ENCODE peak calls at places on chromosomes 1 and 21, in five cellular contexts. L is type B pancreatic cell, X is nephron progenitor cell, Z is endothelial cell, K is dorsolateral prefrontal cortex. A is an unnamed sample.

GRCh38 chr21:27408826-27409225 is 441.9 kb upstream of the ADAMTS5 start:
- DNase-seq in L (no peak), X (no peak), Z (no peak), K (no peak), A (no peak)

GRCh38 chr1:63984891-63985290 is 211.1 kb downstream of the ROR1 start:
- DNase-seq in L (no peak), X (no peak), Z (no peak), K (no peak), A (no peak)

GRCh38 chr1:43932786-43933385 is 715 bp upstream of the ARTN start:
- DNase-seq in L (no peak), X (peak; percentile 16), Z (no peak), K (no peak), A (no peak)

GRCh38 chr1:42983253-42983652 is 24.6 kb upstream of the SLC2A1 start:
- DNase-seq in L (no peak), X (no peak), Z (no peak), K (no peak), A (no peak)

GRCh38 chr1:85451236-85451830 is 13.6 kb downstream of the DDAH1 start:
- DNase-seq in L (no peak), X (no peak), Z (no peak), K (no peak), A (no peak)

GRCh38 chr1:56389813-56390539 is 189.4 kb downstream of the PLPP3 start:
- DNase-seq in L (no peak), X (peak; percentile 25), Z (no peak), K (no peak), A (no peak)

GRCh38 chr1:227086636-227087035 is 146.5 kb downstream of the COQ8A start:
- DNase-seq in L (no peak), X (no peak), Z (no peak), K (no peak), A (no peak)

GRCh38 chr1:76862447-76862846 is 4.8 kb upstream of the ST6GALNAC5 start:
- DNase-seq in L (no peak), X (no peak), Z (no peak), K (no peak), A (no peak)

GRCh38 chr1:179926494-179927205 is 28.0 kb upstream of the CEP350 start:
- DNase-seq in L (no peak), X (no peak), Z (no peak), K (no peak), A (no peak)